ENCODE peak calls at places on chromosome 19, in nine cellular contexts. U, H, L, M, I, A, B, G and X are unnamed samples.

GRCh38 chr19:13872695-13873389 is 4.1 kb upstream of the NANOS3 start:
- DNase-seq in U (no peak), H (no peak), L (no peak), M (peak), I (no peak), A (no peak), B (no peak), G (peak), X (no peak)

GRCh38 chr19:6720369-6721112 is at the start of gene C3:
- DNase-seq in U (peak), H (no peak), L (no peak), M (peak), I (no peak), A (no peak), B (peak), G (no peak), X (no peak)

GRCh38 chr19:4390862-4391693 is 9.3 kb downstream of the SH3GL1 start:
- DNase-seq in U (no peak), H (no peak), L (no peak), M (no peak), I (peak), A (no peak), B (no peak), G (peak), X (no peak)

GRCh38 chr19:47228168-47228936 is 2.6 kb downstream of the BBC3 start:
- DNase-seq in U (no peak), H (peak), L (no peak), M (peak), I (no peak), A (peak), B (peak), G (no peak), X (peak)

GRCh38 chr19:29836409-29836825 is 24.6 kb downstream of the CCNE1 start:
- DNase-seq in U (no peak), H (no peak), L (peak), M (no peak), I (no peak), A (no peak), B (no peak), G (no peak), X (no peak)

GRCh38 chr19:41912899-41913475 is 15.3 kb downstream of the ERFL start:
- DNase-seq in U (no peak), H (no peak), L (no peak), M (no peak), I (no peak), A (no peak), B (no peak), G (no peak), X (no peak)

GRCh38 chr19:46932346-46932745 is 71.5 kb downstream of the ARHGAP35 start:
- DNase-seq in U (no peak), H (no peak), L (no peak), M (no peak), I (no peak), A (no peak), B (no peak), G (peak), X (no peak)

GRCh38 chr19:3531716-3532115 is 7.3 kb upstream of the TEKTIP1 start:
- DNase-seq in U (no peak), H (no peak), L (no peak), M (no peak), I (no peak), A (no peak), B (no peak), G (no peak), X (no peak)

GRCh38 chr19:47357788-47358680 is 8.9 kb downstream of the DHX34 start:
- DNase-seq in U (no peak), H (no peak), L (no peak), M (no peak), I (no peak), A (no peak), B (no peak), G (no peak), X (no peak)

GRCh38 chr19:35545001-35545854 is at the start of gene TMEM147:
- DNase-seq in U (peak), H (peak), L (peak), M (peak), I (peak), A (peak), B (peak), G (peak), X (peak)
- TF ChIP-seq POLR2AphosphoS5 in U (peak), H (peak), L (peak), M (peak), I (peak), A (peak), B (peak), G (peak), X (peak)

GRCh38 chr19:38869836-38870607 is 8.1 kb downstream of the RINL start:
- DNase-seq in U (no peak), H (peak), L (peak), M (peak), I (peak), A (peak), B (peak), G (peak), X (peak)
- TF ChIP-seq POLR2AphosphoS5 in U (peak), H (no peak), L (no peak), M (no peak), I (peak), A (peak), B (peak), G (peak), X (peak)

GRCh38 chr19:49016067-49016839 is 638 bp downstream of the LHB start:
- DNase-seq in U (no peak), H (no peak), L (no peak), M (no peak), I (no peak), A (no peak), B (no peak), G (no peak), X (no peak)

GRCh38 chr19:49017041-49017665 is at the start of gene LHB:
- DNase-seq in U (no peak), H (no peak), L (no peak), M (no peak), I (no peak), A (no peak), B (no peak), G (no peak), X (no peak)

GRCh38 chr19:49019242-49019932 is 2.5 kb upstream of the LHB start:
- DNase-seq in U (no peak), H (peak), L (peak), M (no peak), I (peak), A (no peak), B (peak), G (peak), X (peak)

GRCh38 chr19:49020342-49020741 is 3.5 kb upstream of the LHB start:
- DNase-seq in U (no peak), H (no peak), L (no peak), M (no peak), I (no peak), A (no peak), B (peak), G (no peak), X (no peak)

GRCh38 chr19:49017666-49018351 is 918 bp upstream of the LHB start:
- DNase-seq in U (no peak), H (peak), L (peak), M (peak), I (no peak), A (no peak), B (peak), G (peak), X (peak)
- TF ChIP-seq POLR2AphosphoS5 in U (no peak), H (no peak), L (no peak), M (no peak), I (no peak), A (no peak), B (no peak), G (peak), X (peak)

DNA sequence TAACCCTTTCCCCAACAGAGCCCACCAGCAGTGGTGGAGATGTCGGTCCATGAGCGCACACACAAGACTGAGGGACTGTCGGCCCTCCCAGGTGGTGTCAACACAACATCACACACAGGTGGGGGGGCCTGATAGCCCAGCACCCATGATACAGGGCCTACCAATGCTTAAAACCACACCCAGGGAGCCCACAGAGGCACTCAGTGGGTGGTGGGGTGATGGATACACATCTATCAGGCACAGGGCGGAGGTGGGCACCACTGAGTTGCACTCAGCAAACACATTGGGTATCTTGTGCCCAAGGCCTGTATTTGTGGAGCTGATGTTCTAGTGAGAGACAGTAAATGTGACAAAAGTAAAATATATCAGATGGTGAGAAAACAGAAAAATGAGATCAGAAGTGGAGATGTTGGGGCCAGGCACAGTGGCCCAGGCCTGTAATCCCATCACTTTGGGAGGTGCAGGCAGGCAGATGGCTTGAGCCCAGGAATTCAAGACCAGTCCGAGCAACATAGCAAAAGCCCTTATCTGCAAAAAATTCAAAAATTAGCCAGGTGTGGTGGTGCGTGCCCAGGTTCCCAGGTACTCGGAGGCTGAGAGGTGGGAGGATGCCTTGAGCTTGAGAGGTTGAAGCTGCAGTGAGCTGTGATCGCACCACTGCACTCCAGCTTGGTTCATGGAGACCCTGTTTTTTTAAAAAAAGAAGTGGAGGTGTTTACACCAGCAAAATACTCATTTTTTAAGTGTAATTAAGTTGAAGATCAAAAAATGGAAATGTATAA is 6.8 kb upstream of the ZFP36 start:
- DNase-seq in U (no peak), H (no peak), L (no peak), M (no peak), I (no peak), A (no peak), B (no peak), G (no peak), X (no peak)
- TF ChIP-seq POLR2AphosphoS5 in U (no peak), H (no peak), L (peak), M (no peak), I (no peak), A (no peak), B (no peak), G (no peak), X (no peak)